ENCODE peak calls at places on chromosomes 5 and 9, in six cellular contexts. I is stimulated activated CD8-positive, alpha-beta memory T cell treated with anti-CD3 and anti-CD28 coated beads, Interleukin-4, amount 100 ng/mL, for 24 hours; O is stimulated activated naive CD8-positive, alpha-beta T cell treated with anti-CD3 and anti-CD28 coated beads, Interleukin-15, amount 100 ng/mL, for 72 hours; P is NCI-H1092; U is heart left ventricle; E is progenitor cell of endocrine pancreas. K is an unnamed sample.
A peak's percentile ranks its signal among the peaks of the same experiment; 100 is the strongest.

GRCh38 chr9:26809795-26810194 is 82.8 kb downstream of the CAAP1 start:
- DNase-seq in P (no peak), I (no peak), E (no peak), U (no peak), O (no peak), K (no peak)

GRCh38 chr5:154371687-154372086 is 74.1 kb upstream of the SAP30L start:
- DNase-seq in I (no peak), P (no peak), E (no peak), O (no peak), U (peak; percentile 25), K (no peak)

GRCh38 chr9:37454238-37454637 is 11.0 kb downstream of the ZBTB5 start:
- DNase-seq in I (no peak), E (no peak), P (no peak), U (no peak), O (no peak), K (no peak)

GRCh38 chr9:116030532-116030931 is 123.1 kb upstream of the PAPPA start:
- DNase-seq in I (no peak), E (no peak), U (no peak), O (no peak), P (no peak), K (no peak)

GRCh38 chr9:128225770-128226753 is 22.9 kb downstream of the DNM1 start:
- DNase-seq in U (no peak), I (no peak), O (no peak), P (no peak), E (no peak), K (no peak)

GRCh38 chr5:6633469-6634326 is 458 bp downstream of the SRD5A1 start:
- DNase-seq in U (peak; percentile 12), E (peak; percentile 39), P (no peak), O (no peak), I (no peak), K (peak; percentile 72)

GRCh38 chr9:124553738-124554137 is 46.5 kb upstream of the NR5A1 start:
- DNase-seq in I (no peak), U (no peak), P (no peak), O (no peak), E (no peak), K (no peak)

GRCh38 chr5:170411100-170411499 is 21.9 kb upstream of the KCNMB1 start:
- DNase-seq in E (no peak), P (no peak), U (no peak), I (no peak), O (no peak), K (no peak)

GRCh38 chr5:124263680-124264491 is 482.6 kb downstream of the ZNF608 start:
- DNase-seq in I (no peak), E (no peak), P (peak; percentile 17), O (no peak), U (no peak), K (peak; percentile 98)

GRCh38 chr9:21499912-21500311 is 17.8 kb upstream of the IFNE start:
- DNase-seq in P (no peak), U (no peak), I (no peak), E (no peak), O (no peak), K (no peak)

GRCh38 chr9:96071245-96072124 is 196.0 kb downstream of the ERCC6L2 start:
- DNase-seq in O (no peak), E (no peak), U (no peak), P (no peak), I (no peak), K (no peak)

GRCh38 chr5:91136271-91136670 is 246.8 kb downstream of the ARRDC3 start:
- DNase-seq in O (no peak), P (no peak), E (no peak), U (no peak), I (no peak), K (no peak)